ENCODE peak calls at places on chromosomes 16 and 17, in four cellular contexts. O, Q, P and K are unnamed samples.

GRCh38 chr16:12375341-12375740 is 398.8 kb downstream of the SNX29 start:
- DNase-seq in O (no peak), Q (no peak), P (no peak), K (no peak)

GRCh38 chr16:54817432-54817831 is 113.2 kb upstream of the IRX5 start:
- DNase-seq in O (peak), Q (peak), P (no peak), K (no peak)

GRCh38 chr16:65312071-65312470 is 190.2 kb upstream of the CDH11 start:
- DNase-seq in O (peak), Q (no peak), P (no peak), K (no peak)

GRCh38 chr17:80849119-80849518 is 142.5 kb upstream of the CHMP6 start:
- DNase-seq in O (no peak), Q (no peak), P (no peak), K (no peak)

GRCh38 chr17:72516772-72517399 is 396.1 kb downstream of the SOX9 start:
- DNase-seq in O (no peak), Q (no peak), P (no peak), K (no peak)

GRCh38 chr16:4081577-4082021 is 34.6 kb downstream of the ADCY9 start:
- DNase-seq in O (no peak), Q (no peak), P (peak), K (no peak)

GRCh38 chr17:82780981-82781893 is 29.4 kb downstream of the TBCD start:
- DNase-seq in O (no peak), Q (no peak), P (no peak), K (no peak)

GRCh38 chr17:67476787-67477335 is 99.8 kb downstream of the PITPNC1 start:
- DNase-seq in O (no peak), Q (no peak), P (no peak), K (no peak)

GRCh38 chr17:47957591-47958490 is at the start of gene PRR15L:
- DNase-seq in O (peak), Q (no peak), P (no peak), K (no peak)

GRCh38 chr16:4244254-4244812 is 2.5 kb upstream of the SRL start:
- DNase-seq in O (no peak), Q (no peak), P (no peak), K (peak)

GRCh38 chr16:4320571-4321137 is 4.8 kb downstream of the GLIS2 start:
- DNase-seq in O (no peak), Q (no peak), P (no peak), K (no peak)

GRCh38 chr17:28725166-28725659 is 820 bp downstream of the TLCD1 start:
- DNase-seq in O (peak), Q (no peak), P (no peak), K (peak)

GRCh38 chr17:71052971-71053370 is 883.6 kb downstream of the KCNJ2 start:
- DNase-seq in O (no peak), Q (no peak), P (no peak), K (no peak)

GRCh38 chr17:40451420-40451819 is 8.2 kb downstream of the IGFBP4 start:
- DNase-seq in O (no peak), Q (peak), P (no peak), K (no peak)

GRCh38 chr16:11181242-11181888 is 74.6 kb downstream of the SOCS1 start:
- DNase-seq in O (no peak), Q (no peak), P (no peak), K (no peak)

GRCh38 chr17:15036238-15036637 is 228.9 kb downstream of the PMP22 start:
- DNase-seq in O (no peak), Q (no peak), P (no peak), K (no peak)

GRCh38 chr17:45740553-45741330 is 43.4 kb upstream of the CRHR1 start:
- DNase-seq in O (peak), Q (no peak), P (no peak), K (peak)

GRCh38 chr17:27657620-27658019 is 26.6 kb downstream of the LGALS9 start:
- DNase-seq in O (peak), Q (no peak), P (no peak), K (no peak)

GRCh38 chr17:32970281-32970680 is 21.4 kb upstream of the SPACA3 start:
- DNase-seq in O (peak), Q (no peak), P (no peak), K (no peak)

GRCh38 chr17:51046527-51047384 is 73.9 kb downstream of the SPAG9 start:
- DNase-seq in O (no peak), Q (no peak), P (no peak), K (peak)

GRCh38 chr17:19940722-19941464 is 36.7 kb downstream of the AKAP10 start:
- DNase-seq in O (peak), Q (peak), P (no peak), K (no peak)

GRCh38 chr17:32525116-32525515 is 38.3 kb downstream of the CDK5R1 start:
- DNase-seq in O (no peak), Q (peak), P (no peak), K (no peak)

GRCh38 chr16:50025544-50025931 is 513 bp downstream of the CNEP1R1 start:
- DNase-seq in O (peak), Q (no peak), P (no peak), K (no peak)

GRCh38 chr17:74148901-74149596 is 54.4 kb upstream of the RPL38 start:
- DNase-seq in O (no peak), Q (no peak), P (no peak), K (no peak)

GRCh38 chr17:66076546-66077190 is 115.3 kb downstream of the CEP112 start:
- DNase-seq in O (no peak), Q (no peak), P (no peak), K (no peak)

GRCh38 chr17:298791-299450 is 53.7 kb downstream of the RPH3AL start:
- DNase-seq in O (no peak), Q (no peak), P (no peak), K (no peak)

GRCh38 chr17:77419547-77420475 is 279.0 kb downstream of the SEC14L1 start:
- DNase-seq in O (peak), Q (no peak), P (no peak), K (peak)

GRCh38 chr16:53952215-53953208 is 248.6 kb downstream of the FTO start:
- DNase-seq in O (no peak), Q (no peak), P (no peak), K (no peak)